ENCODE peak calls at places on chromosome 12, in five cellular contexts. P is stimulated activated CD8-positive, alpha-beta memory T cell treated with anti-CD3 and anti-CD28 coated beads, Interleukin-15, amount 100 ng/mL, for 24 hours; K is AG20443; R is NB4; H is GM03348. U is an unnamed sample.

GRCh38 chr12:115423546-115423987 is 739.6 kb upstream of the TBX3 start:
- DNase-seq in P (no peak), K (no peak), R (no peak), H (no peak), U (no peak)

GRCh38 chr12:14272954-14273910 is 92.2 kb upstream of the ATF7IP start:
- DNase-seq in P (no peak), K (no peak), R (peak; percentile 91), H (no peak), U (no peak)

GRCh38 chr12:8712572-8712971 is 14.8 kb downstream of the RIMKLB start:
- DNase-seq in P (no peak), K (peak; percentile 8), R (no peak), H (no peak), U (no peak)

GRCh38 chr12:92065018-92065499 is 80.6 kb downstream of the BTG1 start:
- DNase-seq in P (no peak), K (no peak), R (no peak), H (no peak), U (no peak)

GRCh38 chr12:12456637-12457036 is 99.8 kb downstream of the BORCS5 start:
- DNase-seq in P (no peak), K (no peak), R (peak; percentile 48), H (no peak), U (no peak)

GRCh38 chr12:111645433-111645832 is 40.3 kb downstream of the BRAP start:
- DNase-seq in P (no peak), K (no peak), R (no peak), H (no peak), U (no peak)

GRCh38 chr12:49367381-49368239 is at the start of gene SPATS2:
- DNase-seq in P (no peak), K (peak; percentile 31), R (no peak), H (peak; percentile 40), U (no peak)

GRCh38 chr12:110266980-110267620 is 13.9 kb upstream of the ATP2A2 start:
- DNase-seq in P (no peak), K (peak; percentile 73), R (no peak), H (peak; percentile 71), U (peak; percentile 6)

GRCh38 chr12:64682572-64683277 is 72.4 kb downstream of the RASSF3 start:
- DNase-seq in P (no peak), K (peak; percentile 65), R (peak; percentile 48), H (peak; percentile 52), U (no peak)

GRCh38 chr12:10130042-10130441 is at the start of gene CLEC7A:
- DNase-seq in P (no peak), K (no peak), R (peak; percentile 37), H (no peak), U (no peak)

GRCh38 chr12:104494137-104494815 is 37.5 kb downstream of the CHST11 start:
- DNase-seq in P (no peak), K (peak; percentile 35), R (peak; percentile 58), H (peak; percentile 46), U (no peak)

GRCh38 chr12:74242088-74242487 is 295.5 kb upstream of the ATXN7L3B start:
- DNase-seq in P (no peak), K (no peak), R (no peak), H (no peak), U (no peak)

GRCh38 chr12:93419388-93420034 is 22.2 kb downstream of the UBE2N start:
- DNase-seq in P (no peak), K (peak; percentile 44), R (peak; percentile 72), H (peak; percentile 61), U (no peak)

GRCh38 chr12:42846782-42847181 is 257.2 kb upstream of the PRICKLE1 start:
- DNase-seq in P (no peak), K (peak; percentile 13), R (peak; percentile 57), H (no peak), U (no peak)

GRCh38 chr12:88633312-88633711 is 53.0 kb upstream of the KITLG start:
- DNase-seq in P (no peak), K (no peak), R (no peak), H (no peak), U (no peak)